ENCODE peak calls at places on chromosomes 6 and 20, in five cellular contexts. One of them, this sample, is unnamed.

GRCh38 chr20:63126876-63127699 is 88.8 kb downstream of the YTHDF1 start:
- DNase-seq in stomach: no peak
- DNase-seq in HepG2: no peak
- DNase-seq in IMR-90: no peak
- DNase-seq in heart left ventricle: peak; percentile 7
- DNase-seq in this sample: no peak

GRCh38 chr6:113820751-113821150 is 36.4 kb upstream of the MARCKS start:
- DNase-seq in stomach: no peak
- DNase-seq in HepG2: no peak
- DNase-seq in IMR-90: peak; percentile 5
- DNase-seq in heart left ventricle: no peak
- DNase-seq in this sample: peak; percentile 36

GRCh38 chr6:7674291-7674690 is 51.6 kb upstream of the BMP6 start:
- DNase-seq in stomach: no peak
- DNase-seq in HepG2: no peak
- DNase-seq in IMR-90: no peak
- DNase-seq in heart left ventricle: no peak
- DNase-seq in this sample: no peak

GRCh38 chr20:59958626-59959025 is 403 bp downstream of the CDH26 start:
- DNase-seq in stomach: no peak
- DNase-seq in HepG2: no peak
- DNase-seq in IMR-90: no peak
- DNase-seq in heart left ventricle: no peak
- DNase-seq in this sample: no peak

GRCh38 chr6:84685983-84686584 is 78.3 kb downstream of the TBX18 start:
- DNase-seq in stomach: no peak
- DNase-seq in HepG2: peak; percentile 14
- DNase-seq in IMR-90: peak; percentile 16
- DNase-seq in heart left ventricle: no peak
- DNase-seq in this sample: no peak

GRCh38 chr6:139051396-139052070 is 23.0 kb downstream of the ABRACL start:
- DNase-seq in stomach: no peak
- DNase-seq in HepG2: no peak
- DNase-seq in IMR-90: no peak
- DNase-seq in heart left ventricle: no peak
- DNase-seq in this sample: no peak

GRCh38 chr20:45032276-45032675 is 66.0 kb downstream of the STK4 start:
- DNase-seq in stomach: no peak
- DNase-seq in HepG2: no peak
- DNase-seq in IMR-90: no peak
- DNase-seq in heart left ventricle: no peak
- DNase-seq in this sample: no peak

GRCh38 chr6:150929403-150929802 is 63.9 kb downstream of the MTHFD1L start:
- DNase-seq in stomach: no peak
- DNase-seq in HepG2: no peak
- DNase-seq in IMR-90: peak; percentile 29
- DNase-seq in heart left ventricle: no peak
- DNase-seq in this sample: no peak

GRCh38 chr6:82030761-82031160 is 216.8 kb downstream of the IBTK start:
- DNase-seq in stomach: no peak
- DNase-seq in HepG2: no peak
- DNase-seq in IMR-90: no peak
- DNase-seq in heart left ventricle: no peak
- DNase-seq in this sample: no peak

GRCh38 chr6:159929819-159930218 is 39.0 kb downstream of the MAS1 start:
- DNase-seq in stomach: peak; percentile 43
- DNase-seq in HepG2: no peak
- DNase-seq in IMR-90: no peak
- DNase-seq in heart left ventricle: no peak
- DNase-seq in this sample: no peak

GRCh38 chr20:2326046-2326445 is 30.2 kb downstream of the TGM3 start:
- DNase-seq in stomach: no peak
- DNase-seq in HepG2: no peak
- DNase-seq in IMR-90: no peak
- DNase-seq in heart left ventricle: no peak
- DNase-seq in this sample: no peak

GRCh38 chr20:10524643-10525042 is 89.5 kb downstream of the SLX4IP start:
- DNase-seq in stomach: no peak
- DNase-seq in HepG2: no peak
- DNase-seq in IMR-90: no peak
- DNase-seq in heart left ventricle: no peak
- DNase-seq in this sample: peak; percentile 65

GRCh38 chr6:24600903-24601302 is 45.1 kb downstream of the KIAA0319 start:
- DNase-seq in stomach: no peak
- DNase-seq in HepG2: no peak
- DNase-seq in IMR-90: no peak
- DNase-seq in heart left ventricle: no peak
- DNase-seq in this sample: no peak

GRCh38 chr6:104421650-104422049 is 438.1 kb downstream of the HACE1 start:
- DNase-seq in stomach: no peak
- DNase-seq in HepG2: no peak
- DNase-seq in IMR-90: no peak
- DNase-seq in heart left ventricle: no peak
- DNase-seq in this sample: no peak

GRCh38 chr6:151609146-151609962 is 115.5 kb downstream of the CCDC170 start:
- DNase-seq in stomach: no peak
- DNase-seq in HepG2: no peak
- DNase-seq in IMR-90: no peak
- DNase-seq in heart left ventricle: peak; percentile 50
- DNase-seq in this sample: peak; percentile 2

GRCh38 chr6:24980507-24981384 is 45.0 kb upstream of the RIPOR2 start:
- DNase-seq in stomach: no peak
- DNase-seq in HepG2: no peak
- DNase-seq in IMR-90: no peak
- DNase-seq in heart left ventricle: no peak
- DNase-seq in this sample: peak; percentile 60

GRCh38 chr20:32359633-32360332 is 1.7 kb downstream of the ASXL1 start:
- DNase-seq in stomach: no peak
- DNase-seq in HepG2: no peak
- DNase-seq in IMR-90: peak; percentile 31
- DNase-seq in heart left ventricle: no peak
- DNase-seq in this sample: peak; percentile 32

GRCh38 chr6:56913276-56914138 is 41.4 kb upstream of the BEND6 start:
- DNase-seq in stomach: no peak
- DNase-seq in HepG2: no peak
- DNase-seq in IMR-90: peak; percentile 39
- DNase-seq in heart left ventricle: no peak
- DNase-seq in this sample: peak; percentile 31

GRCh38 chr6:47663462-47664216 is 34.7 kb upstream of the ADGRF4 start:
- DNase-seq in stomach: no peak
- DNase-seq in HepG2: no peak
- DNase-seq in IMR-90: no peak
- DNase-seq in heart left ventricle: no peak
- DNase-seq in this sample: no peak

GRCh38 chr6:111950661-111951426 is 77.6 kb upstream of the FYN start:
- DNase-seq in stomach: no peak
- DNase-seq in HepG2: no peak
- DNase-seq in IMR-90: peak; percentile 37
- DNase-seq in heart left ventricle: peak; percentile 25
- DNase-seq in this sample: peak; percentile 41

GRCh38 chr20:33821270-33821836 is 10.2 kb downstream of the CHMP4B start:
- DNase-seq in stomach: no peak
- DNase-seq in HepG2: no peak
- DNase-seq in IMR-90: no peak
- DNase-seq in heart left ventricle: no peak
- DNase-seq in this sample: no peak

GRCh38 chr6:154622618-154623336 is 110.4 kb upstream of the SCAF8 start:
- DNase-seq in stomach: peak; percentile 84
- DNase-seq in HepG2: no peak
- DNase-seq in IMR-90: no peak
- DNase-seq in heart left ventricle: no peak
- DNase-seq in this sample: no peak

GRCh38 chr6:89887452-89888137 is 6.7 kb upstream of the GJA10 start:
- DNase-seq in stomach: no peak
- DNase-seq in HepG2: no peak
- DNase-seq in IMR-90: no peak
- DNase-seq in heart left ventricle: no peak
- DNase-seq in this sample: no peak

GRCh38 chr6:79246891-79247290 is 12.4 kb upstream of the HMGN3 start:
- DNase-seq in stomach: no peak
- DNase-seq in HepG2: no peak
- DNase-seq in IMR-90: no peak
- DNase-seq in heart left ventricle: no peak
- DNase-seq in this sample: no peak

GRCh38 chr6:79250559-79250958 is 16.1 kb upstream of the HMGN3 start:
- DNase-seq in stomach: no peak
- DNase-seq in HepG2: no peak
- DNase-seq in IMR-90: no peak
- DNase-seq in heart left ventricle: no peak
- DNase-seq in this sample: no peak

GRCh38 chr6:79249136-79249535 is 14.7 kb upstream of the HMGN3 start:
- DNase-seq in stomach: no peak
- DNase-seq in HepG2: no peak
- DNase-seq in IMR-90: no peak
- DNase-seq in heart left ventricle: no peak
- DNase-seq in this sample: no peak

DNA sequence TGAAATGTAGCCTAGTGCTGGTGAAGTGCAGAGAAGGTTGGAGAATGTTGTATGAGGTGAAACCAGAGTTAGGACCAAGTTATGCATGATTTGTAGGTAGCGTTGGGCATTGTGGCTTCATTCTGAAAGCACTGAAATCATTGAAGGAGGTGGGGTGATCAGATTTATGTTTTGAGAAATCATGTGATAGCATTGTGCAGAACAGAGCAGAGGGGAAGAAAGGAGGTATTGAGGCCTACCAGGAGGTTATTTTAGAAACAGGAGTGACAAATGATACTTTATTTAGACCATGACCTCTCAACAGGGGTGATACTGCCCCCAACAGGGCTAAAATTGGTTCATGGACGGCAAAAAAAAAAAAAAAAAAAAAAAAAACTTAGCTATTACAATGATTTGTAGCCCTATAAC is 15.6 kb upstream of the HMGN3 start:
- DNase-seq in stomach: no peak
- DNase-seq in HepG2: peak; percentile 20
- DNase-seq in IMR-90: no peak
- DNase-seq in heart left ventricle: no peak
- DNase-seq in this sample: no peak
- H3K27ac ChIP-seq in stomach: no peak overlapping the region
- H3K27ac ChIP-seq in HepG2: no peak overlapping the region
- H3K27ac ChIP-seq in IMR-90: no peak overlapping the region
- H3K27ac ChIP-seq in heart left ventricle: no peak overlapping the region
- H3K27ac ChIP-seq in this sample: no peak overlapping the region

GRCh38 chr20:56088381-56088780 is 83.1 kb upstream of the CBLN4 start:
- DNase-seq in stomach: no peak
- DNase-seq in HepG2: no peak
- DNase-seq in IMR-90: no peak
- DNase-seq in heart left ventricle: no peak
- DNase-seq in this sample: no peak

GRCh38 chr20:56094228-56094627 is 88.9 kb upstream of the CBLN4 start:
- DNase-seq in stomach: no peak
- DNase-seq in HepG2: no peak
- DNase-seq in IMR-90: no peak
- DNase-seq in heart left ventricle: no peak
- DNase-seq in this sample: no peak

GRCh38 chr20:56091635-56092180 is 86.4 kb upstream of the CBLN4 start:
- DNase-seq in stomach: no peak
- DNase-seq in HepG2: no peak
- DNase-seq in IMR-90: no peak
- DNase-seq in heart left ventricle: no peak
- DNase-seq in this sample: no peak
- H3K9me3 ChIP-seq in stomach: peaks cover 16% of the 10 kb centered on the region
- H3K9me3 ChIP-seq in HepG2: peaks cover 96% of the 10 kb centered on the region
- H3K9me3 ChIP-seq in IMR-90: peaks cover 6% of the 10 kb centered on the region
- H3K9me3 ChIP-seq in heart left ventricle: peaks cover 14% of the 10 kb centered on the region
- H3K9me3 ChIP-seq in this sample: no peaks in the 10 kb centered on the region

DNA sequence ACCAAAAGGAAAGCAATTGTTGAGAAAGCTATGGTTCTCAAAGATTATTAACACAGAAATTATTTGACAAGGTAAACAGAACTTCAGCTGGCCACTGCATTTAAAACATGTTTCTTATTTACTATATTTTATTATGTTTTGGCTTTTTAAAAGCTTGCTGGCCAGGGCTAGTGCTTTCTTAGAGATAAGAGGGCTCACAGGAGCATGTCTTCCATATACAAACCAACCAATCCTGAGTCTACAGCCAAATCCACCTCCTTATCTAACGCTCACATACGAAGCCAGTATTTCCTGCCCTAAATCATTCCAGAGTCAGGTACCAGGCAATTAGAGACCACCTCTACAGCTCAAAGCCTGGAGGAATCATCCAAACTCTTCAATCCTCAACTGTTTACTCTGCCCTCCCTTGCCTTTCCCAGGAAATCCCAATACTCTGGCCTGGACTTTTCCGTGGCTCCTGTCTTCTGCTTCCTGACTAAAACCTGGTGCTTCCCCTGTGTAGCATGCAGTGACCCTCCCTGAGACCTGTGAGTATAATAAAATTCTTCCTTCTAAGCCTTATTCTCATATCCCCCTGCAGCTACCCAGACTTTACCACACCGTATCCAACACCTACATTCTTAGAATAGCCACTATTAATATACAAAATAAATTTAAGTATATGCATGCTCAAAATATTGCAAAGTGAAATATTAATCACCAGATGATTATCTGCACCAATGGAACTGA is 33.2 kb downstream of the RANBP9 start:
- DNase-seq in stomach: no peak
- DNase-seq in HepG2: peak; percentile 30
- DNase-seq in IMR-90: no peak
- DNase-seq in heart left ventricle: no peak
- DNase-seq in this sample: no peak
- H3K27ac ChIP-seq in stomach: no peak overlapping the region
- H3K27ac ChIP-seq in HepG2: peak overlapping the region; percentile 83
- H3K27ac ChIP-seq in IMR-90: no peak overlapping the region
- H3K27ac ChIP-seq in heart left ventricle: peak overlapping the region; percentile 1
- H3K27ac ChIP-seq in this sample: no peak overlapping the region

GRCh38 chr20:56179051-56179450 is 69.5 kb upstream of the MC3R start:
- DNase-seq in stomach: no peak
- DNase-seq in HepG2: no peak
- DNase-seq in IMR-90: no peak
- DNase-seq in heart left ventricle: no peak
- DNase-seq in this sample: no peak

GRCh38 chr20:56181593-56181992 is 66.9 kb upstream of the MC3R start:
- DNase-seq in stomach: no peak
- DNase-seq in HepG2: no peak
- DNase-seq in IMR-90: no peak
- DNase-seq in heart left ventricle: no peak
- DNase-seq in this sample: no peak

GRCh38 chr20:56175884-56176283 is 72.6 kb upstream of the MC3R start:
- DNase-seq in stomach: no peak
- DNase-seq in HepG2: no peak
- DNase-seq in IMR-90: no peak
- DNase-seq in heart left ventricle: no peak
- DNase-seq in this sample: no peak

GRCh38 chr20:56174416-56174815 is 74.1 kb upstream of the MC3R start:
- DNase-seq in stomach: no peak
- DNase-seq in HepG2: peak; percentile 18
- DNase-seq in IMR-90: no peak
- DNase-seq in heart left ventricle: no peak
- DNase-seq in this sample: no peak

DNA sequence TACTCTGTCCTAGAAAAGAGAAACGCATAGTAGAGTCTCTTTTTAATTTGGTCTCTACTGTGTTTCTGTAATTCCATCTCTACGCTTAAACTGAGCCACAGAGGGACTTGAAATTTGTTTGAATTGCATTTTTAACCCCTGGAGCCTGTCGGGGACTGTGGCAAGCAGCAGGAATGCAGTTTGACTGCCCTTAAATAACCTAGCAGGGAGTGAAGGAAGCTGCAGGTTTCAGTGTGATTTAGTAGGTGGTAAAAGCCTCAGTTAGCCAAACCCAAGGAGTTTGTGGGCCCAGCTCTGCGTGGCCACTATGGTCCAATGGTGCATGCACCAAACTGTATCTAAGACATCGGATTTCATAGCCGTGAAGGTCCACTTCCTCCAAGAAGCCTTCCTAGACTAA is 70.3 kb upstream of the MC3R start:
- DNase-seq in stomach: no peak
- DNase-seq in HepG2: no peak
- DNase-seq in IMR-90: no peak
- DNase-seq in heart left ventricle: no peak
- DNase-seq in this sample: no peak
- H3K9me3 ChIP-seq in stomach: no peaks in the 10 kb centered on the region
- H3K9me3 ChIP-seq in HepG2: peaks cover 2% of the 10 kb centered on the region
- H3K9me3 ChIP-seq in IMR-90: peaks cover 14% of the 10 kb centered on the region
- H3K9me3 ChIP-seq in heart left ventricle: no peaks in the 10 kb centered on the region
- H3K9me3 ChIP-seq in this sample: peaks cover 3% of the 10 kb centered on the region

This sample was measured in astrocyte.